ENCODE peak calls at places on chromosomes 12 and 14, in ten cellular contexts. N, J, M, S, Y, D, G, H, K and T are unnamed samples. For H3K4me1 and H3K9me3, the result is how much of the 10 kb centered on the place peaks cover.

GRCh38 chr12:106994579-106995220 is 7.8 kb upstream of the MTERF2 start:
- DNase-seq in S (no peak), K (no peak), D (no peak), Y (no peak), M (no peak), H (no peak), J (no peak), G (no peak), N (no peak), T (no peak)

GRCh38 chr12:25557830-25558436 is 4.8 kb upstream of the LMNTD1 start:
- DNase-seq in M (no peak), N (no peak), G (peak), Y (peak), K (peak), S (no peak), J (no peak), D (peak), H (peak), T (peak)

GRCh38 chr14:55097894-55098560 is 31.0 kb upstream of the LGALS3 start:
- DNase-seq in K (peak), M (no peak), H (no peak), J (no peak), G (peak), Y (no peak), D (no peak), S (no peak), N (no peak), T (no peak)

GRCh38 chr14:77151918-77152588 is 10.5 kb upstream of the ZDHHC22 start:
- DNase-seq in N (no peak), Y (no peak), D (no peak), K (no peak), G (peak), J (no peak), H (peak), S (no peak), M (no peak), T (no peak)

GRCh38 chr14:32698831-32699230 is 239.8 kb upstream of the NPAS3 start:
- DNase-seq in N (no peak), S (no peak), D (no peak), G (no peak), M (no peak), H (no peak), J (no peak), K (no peak), Y (no peak), T (no peak)

GRCh38 chr14:90443161-90444076 is 46.6 kb downstream of the CALM1 start:
- DNase-seq in G (no peak), D (no peak), N (no peak), M (no peak), S (no peak), J (no peak), H (no peak), K (no peak), Y (no peak), T (no peak)

GRCh38 chr14:89214221-89214965 is 202.6 kb downstream of the FOXN3 start:
- DNase-seq in D (peak), G (no peak), Y (no peak), M (no peak), N (peak), S (no peak), J (peak), K (peak), H (no peak), T (no peak)

GRCh38 chr12:122111070-122111750 is 32.7 kb downstream of the MLXIP start:
- DNase-seq in J (peak), Y (no peak), G (no peak), H (peak), N (no peak), M (no peak), K (peak), S (no peak), D (no peak), T (no peak)

GRCh38 chr14:91749857-91750256 is 18.0 kb upstream of the CATSPERB start:
- DNase-seq in J (no peak), S (no peak), N (no peak), H (no peak), D (no peak), K (no peak), Y (no peak), G (no peak), M (no peak), T (no peak)

GRCh38 chr12:79689477-79690155 is 1.1 kb downstream of the PAWR start:
- DNase-seq in D (peak), H (no peak), S (peak), G (peak), N (peak), Y (peak), M (no peak), K (peak), J (peak), T (peak)

GRCh38 chr14:95432152-95433093 is 84.0 kb downstream of the SYNE3 start:
- DNase-seq in N (no peak), H (no peak), M (no peak), Y (peak), K (peak), S (no peak), D (peak), G (peak), J (peak), T (peak)

GRCh38 chr14:26730929-26731618 is 133.2 kb upstream of the NOVA1 start:
- DNase-seq in N (no peak), K (peak), Y (peak), H (no peak), S (peak), G (peak), J (no peak), M (no peak), D (peak), T (peak)

GRCh38 chr14:39426605-39427004 is 5.6 kb downstream of the FBXO33 start:
- DNase-seq in D (no peak), H (no peak), Y (no peak), N (no peak), K (no peak), G (peak), S (no peak), J (no peak), M (no peak), T (no peak)

GRCh38 chr12:21881950-21882349 is 59.3 kb downstream of the ABCC9 start:
- DNase-seq in N (no peak), J (no peak), H (no peak), Y (no peak), M (no peak), K (no peak), G (no peak), S (no peak), D (no peak), T (no peak)

GRCh38 chr14:104864267-104865068 is 600 bp upstream of the CEP170B start:
- DNase-seq in J (peak), Y (peak), N (peak), K (peak), M (no peak), D (peak), H (peak), G (no peak), S (peak), T (peak)

GRCh38 chr14:89067293-89067972 is 243.0 kb downstream of the TTC8 start:
- DNase-seq in Y (no peak), H (no peak), J (no peak), G (no peak), D (no peak), S (no peak), K (no peak), N (no peak), M (no peak), T (no peak)

GRCh38 chr12:65039306-65039705 is 81.8 kb downstream of the WIF1 start:
- DNase-seq in G (no peak), H (no peak), M (no peak), K (no peak), N (no peak), J (no peak), D (no peak), Y (peak), S (no peak), T (no peak)

GRCh38 chr12:101839324-101840283 is 8.8 kb upstream of the GNPTAB start:
- DNase-seq in G (peak), Y (peak), J (no peak), S (peak), H (peak), M (no peak), N (peak), K (peak), D (peak), T (peak)

GRCh38 chr14:73729556-73730265 is 15.5 kb upstream of the PNMA1 start:
- DNase-seq in M (no peak), K (no peak), D (no peak), G (no peak), H (no peak), J (no peak), S (no peak), N (peak), Y (peak), T (no peak)

GRCh38 chr12:100515956-100516355 is 42.3 kb downstream of the NR1H4 start:
- DNase-seq in M (no peak), G (no peak), Y (no peak), J (no peak), H (no peak), K (no peak), N (no peak), S (no peak), D (no peak), T (no peak)

GRCh38 chr12:56676851-56677601 is 11.1 kb downstream of the PTGES3 start:
- DNase-seq in N (no peak), Y (peak), H (no peak), S (no peak), K (no peak), D (no peak), J (peak), M (no peak), G (no peak), T (no peak)

GRCh38 chr12:61846805-61847204 is 413.4 kb upstream of the USP15 start:
- DNase-seq in Y (no peak), J (no peak), G (no peak), N (no peak), D (no peak), S (no peak), H (no peak), K (no peak), M (no peak), T (no peak)

GRCh38 chr12:12999959-13000615 is at the start of gene HEBP1:
- DNase-seq in H (peak), G (peak), S (peak), N (peak), Y (peak), M (peak), J (peak), D (peak), K (peak), T (peak)

GRCh38 chr12:56632701-56633464 is 2.8 kb upstream of the BAZ2A start:
- DNase-seq in H (no peak), D (peak), K (no peak), S (no peak), J (no peak), M (no peak), G (peak), N (no peak), Y (peak), T (no peak)

GRCh38 chr12:106773286-106773685 is 1.2 kb upstream of the RIC8B start:
- DNase-seq in K (no peak), N (no peak), H (no peak), S (no peak), J (no peak), G (no peak), M (no peak), D (no peak), Y (no peak), T (no peak)

GRCh38 chr14:79989990-79990389 is 221.3 kb downstream of the DIO2 start:
- DNase-seq in H (no peak), D (no peak), G (no peak), M (no peak), Y (no peak), N (no peak), K (no peak), J (no peak), S (no peak), T (no peak)

GRCh38 chr14:22552001-22552826 is 36.8 kb downstream of the DAD1 start:
- DNase-seq in S (no peak), N (no peak), D (no peak), J (no peak), H (no peak), K (no peak), M (no peak), Y (no peak), G (no peak), T (no peak)

GRCh38 chr12:62484234-62484633 is 17.6 kb downstream of the MON2 start:
- DNase-seq in H (no peak), S (no peak), N (no peak), D (no peak), J (no peak), K (no peak), G (no peak), Y (no peak), M (no peak), T (no peak)

GRCh38 chr12:62660763-62661162 is 194.1 kb downstream of the MON2 start:
- DNase-seq in J (no peak), G (no peak), D (no peak), S (no peak), H (no peak), N (no peak), K (no peak), M (no peak), Y (no peak), T (no peak)

GRCh38 chr12:3869860-3870259 is 3.3 kb downstream of the PARP11 start:
- DNase-seq in Y (no peak), M (no peak), S (no peak), H (no peak), N (no peak), D (no peak), J (no peak), K (no peak), G (no peak), T (no peak)
- H3K4me1 ChIP-seq in Y (under half), M (under half), S (under half), H (under half), N (under half), D (under half), J (under half), K (under half), G (under half), T (under half)

GRCh38 chr14:105899657-105900397 is 373.4 kb downstream of the TMEM121 start:
- DNase-seq in G (no peak), J (no peak), M (no peak), Y (no peak), H (no peak), N (no peak), K (no peak), S (no peak), D (no peak), T (no peak)
- H3K4me3 ChIP-seq in G (no peak), J (no peak), M (no peak), Y (no peak), H (no peak), N (no peak), K (no peak), S (no peak), D (no peak), T (no peak)

DNA sequence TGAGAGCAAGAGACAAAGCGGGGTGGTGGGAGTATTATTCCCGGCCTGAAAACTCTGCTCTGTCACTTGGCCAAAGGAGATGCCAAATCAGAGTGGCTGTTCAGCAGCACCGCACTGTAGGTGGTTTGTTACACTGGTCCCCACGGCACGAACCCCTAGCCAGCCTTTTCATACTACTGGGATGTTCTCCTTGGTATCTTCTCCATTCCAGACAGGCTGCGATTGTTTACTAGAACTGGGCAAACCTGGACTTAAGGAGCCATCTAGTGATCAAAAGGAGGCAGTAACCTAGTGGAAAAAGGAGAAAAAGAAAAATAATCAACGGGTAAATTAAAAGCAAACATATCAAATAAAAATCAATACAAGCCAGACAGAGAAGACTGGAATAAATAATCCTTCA is 58.9 kb upstream of the TMTC2 start:
- DNase-seq in S (no peak), D (peak), K (no peak), Y (peak), M (no peak), J (no peak), G (no peak), N (no peak), H (peak), T (peak)
- H3K9me3 ChIP-seq in S (under half), D (under half), K (under half), Y (under half), M (under half), J (under half), G (under half), N (under half), H (under half), T (under half)

GRCh38 chr14:99191663-99192621 is 80.1 kb downstream of the BCL11B start:
- DNase-seq in G (no peak), Y (no peak), H (no peak), S (no peak), N (peak), M (no peak), J (no peak), D (no peak), K (peak), T (no peak)
- H3K4me1 ChIP-seq in G (under half), Y (under half), H (under half), S (under half), N (under half), M (half or more), J (under half), D (under half), K (under half), T (under half)